ENCODE peak calls at places on chromosomes 12 and 14, in four cellular contexts. V is fibroblast of mammary gland, H is RCC 7860, U is MM.1S. Z is an unnamed sample.

GRCh38 chr12:131000000-131000486 is 46.3 kb downstream of the ADGRD1 start:
- DNase-seq in V (no peak), H (no peak), U (no peak), Z (no peak)

GRCh38 chr12:17015501-17015900 is 409.5 kb upstream of the LMO3 start:
- DNase-seq in H (no peak), U (no peak), V (no peak), Z (no peak)

GRCh38 chr14:33834101-33834955 is 116.5 kb downstream of the EGLN3 start:
- DNase-seq in V (no peak), H (no peak), U (no peak), Z (no peak)

GRCh38 chr12:104138747-104139186 is 757 bp upstream of the NFYB start:
- DNase-seq in U (no peak), H (no peak), V (peak; percentile 5), Z (no peak)

GRCh38 chr14:53924754-53925153 is 31.9 kb downstream of the BMP4 start:
- DNase-seq in U (no peak), V (peak; percentile 87), H (peak; percentile 43), Z (no peak)

GRCh38 chr14:98816718-98817117 is 455.3 kb downstream of the BCL11B start:
- DNase-seq in U (no peak), V (no peak), H (no peak), Z (no peak)

GRCh38 chr12:114123108-114123507 is 157.0 kb upstream of the RBM19 start:
- DNase-seq in V (no peak), U (no peak), H (no peak), Z (no peak)

GRCh38 chr12:118038122-118038521 is 21.6 kb downstream of the RFC5 start:
- DNase-seq in H (no peak), V (no peak), U (no peak), Z (no peak)

GRCh38 chr12:96190403-96191170 is 3.6 kb upstream of the ELK3 start:
- DNase-seq in U (no peak), V (peak; percentile 81), H (peak; percentile 59), Z (no peak)

GRCh38 chr12:109721276-109721675 is 7.7 kb downstream of the FAM222A start:
- DNase-seq in U (no peak), H (no peak), V (no peak), Z (peak; percentile 19)

GRCh38 chr12:114407566-114408411 is 1.8 kb upstream of the TBX5 start:
- DNase-seq in V (peak; percentile 64), U (no peak), H (no peak), Z (no peak)

GRCh38 chr14:82403972-82404371 is 870.3 kb upstream of the SEL1L start:
- DNase-seq in H (no peak), U (no peak), V (no peak), Z (no peak)

GRCh38 chr14:50347521-50347920 is 35.4 kb downstream of the DMAC2L start:
- DNase-seq in V (peak; percentile 71), U (no peak), H (peak; percentile 44), Z (no peak)

GRCh38 chr12:1575799-1576401 is 18.5 kb downstream of the FBXL14 start:
- DNase-seq in V (peak; percentile 66), U (no peak), H (no peak), Z (no peak)

GRCh38 chr12:9687228-9687627 is 17.7 kb downstream of the CLEC2D start:
- DNase-seq in V (peak; percentile 72), H (peak; percentile 56), U (no peak), Z (no peak)

GRCh38 chr14:68520637-68521556 is 272.0 kb downstream of the ZFP36L1 start:
- DNase-seq in U (no peak), H (peak; percentile 40), V (no peak), Z (no peak)